ENCODE peak calls at places on chromosomes 3 and 15, in five cellular contexts. One of them, this sample, is unnamed.

GRCh38 chr15:38600241-38600640 is 35.6 kb upstream of the RASGRP1 start:
- DNase-seq in OCI-LY7: no peak
- DNase-seq in ovary: no peak
- DNase-seq in fibroblast of lung: no peak
- DNase-seq in hypothalamus: no peak
- DNase-seq in this sample: no peak

GRCh38 chr15:90706394-90707327 is 10.5 kb upstream of the BLM start:
- DNase-seq in OCI-LY7: no peak
- DNase-seq in ovary: no peak
- DNase-seq in fibroblast of lung: no peak
- DNase-seq in hypothalamus: no peak
- DNase-seq in this sample: no peak

GRCh38 chr15:24823473-24823872 is 131.3 kb upstream of the SNRPN start:
- DNase-seq in OCI-LY7: no peak
- DNase-seq in ovary: no peak
- DNase-seq in fibroblast of lung: no peak
- DNase-seq in hypothalamus: peak; percentile 69
- DNase-seq in this sample: peak; percentile 2

GRCh38 chr3:190809351-190809750 is 53.1 kb downstream of the GMNC start:
- DNase-seq in OCI-LY7: no peak
- DNase-seq in ovary: no peak
- DNase-seq in fibroblast of lung: no peak
- DNase-seq in hypothalamus: no peak
- DNase-seq in this sample: peak; percentile 76

GRCh38 chr3:59115355-59116136 is 65.7 kb upstream of the CFAP20DC start:
- DNase-seq in OCI-LY7: no peak
- DNase-seq in ovary: no peak
- DNase-seq in fibroblast of lung: no peak
- DNase-seq in hypothalamus: no peak
- DNase-seq in this sample: peak; percentile 66

GRCh38 chr15:99706557-99707303 is 26.5 kb downstream of the LYSMD4 start:
- DNase-seq in OCI-LY7: no peak
- DNase-seq in ovary: no peak
- DNase-seq in fibroblast of lung: no peak
- DNase-seq in hypothalamus: no peak
- DNase-seq in this sample: no peak

GRCh38 chr15:100918690-100919480 is at the start of gene LRRK1:
- DNase-seq in OCI-LY7: peak; percentile 70
- DNase-seq in ovary: peak; percentile 62
- DNase-seq in fibroblast of lung: peak; percentile 61
- DNase-seq in hypothalamus: no peak
- DNase-seq in this sample: peak; percentile 58

GRCh38 chr15:72098076-72098475 is 19.9 kb downstream of the MYO9A start:
- DNase-seq in OCI-LY7: no peak
- DNase-seq in ovary: no peak
- DNase-seq in fibroblast of lung: peak; percentile 54
- DNase-seq in hypothalamus: no peak
- DNase-seq in this sample: no peak

GRCh38 chr3:62355703-62356102 is 17.6 kb downstream of the FEZF2 start:
- DNase-seq in OCI-LY7: no peak
- DNase-seq in ovary: no peak
- DNase-seq in fibroblast of lung: no peak
- DNase-seq in hypothalamus: no peak
- DNase-seq in this sample: no peak

GRCh38 chr15:62391565-62392262 is 226.6 kb upstream of the C2CD4B start:
- DNase-seq in OCI-LY7: peak; percentile 5
- DNase-seq in ovary: peak; percentile 71
- DNase-seq in fibroblast of lung: peak; percentile 62
- DNase-seq in hypothalamus: peak; percentile 47
- DNase-seq in this sample: no peak

GRCh38 chr3:194806991-194807685 is 121.5 kb downstream of the FAM43A start:
- DNase-seq in OCI-LY7: no peak
- DNase-seq in ovary: no peak
- DNase-seq in fibroblast of lung: peak; percentile 24
- DNase-seq in hypothalamus: no peak
- DNase-seq in this sample: peak; percentile 61

GRCh38 chr15:91067026-91067425 is 33.0 kb upstream of the SV2B start:
- DNase-seq in OCI-LY7: no peak
- DNase-seq in ovary: no peak
- DNase-seq in fibroblast of lung: peak; percentile 3
- DNase-seq in hypothalamus: no peak
- DNase-seq in this sample: peak; percentile 93

GRCh38 chr3:107241217-107241616 is 136.0 kb upstream of the CCDC54 start:
- DNase-seq in OCI-LY7: peak; percentile 59
- DNase-seq in ovary: peak; percentile 49
- DNase-seq in fibroblast of lung: peak; percentile 21
- DNase-seq in hypothalamus: no peak
- DNase-seq in this sample: peak; percentile 44

GRCh38 chr15:73357999-73358665 is 10.6 kb downstream of the HCN4 start:
- DNase-seq in OCI-LY7: no peak
- DNase-seq in ovary: no peak
- DNase-seq in fibroblast of lung: no peak
- DNase-seq in hypothalamus: no peak
- DNase-seq in this sample: no peak

GRCh38 chr3:3296858-3297430 is 117.5 kb upstream of the CRBN start:
- DNase-seq in OCI-LY7: no peak
- DNase-seq in ovary: no peak
- DNase-seq in fibroblast of lung: no peak
- DNase-seq in hypothalamus: no peak
- DNase-seq in this sample: no peak

GRCh38 chr15:53917109-53917508 is 61.1 kb upstream of the UNC13C start:
- DNase-seq in OCI-LY7: no peak
- DNase-seq in ovary: no peak
- DNase-seq in fibroblast of lung: no peak
- DNase-seq in hypothalamus: no peak
- DNase-seq in this sample: peak; percentile 39

GRCh38 chr3:57696861-57697321 is 4.0 kb upstream of the DENND6A start:
- DNase-seq in OCI-LY7: no peak
- DNase-seq in ovary: no peak
- DNase-seq in fibroblast of lung: peak; percentile 43
- DNase-seq in hypothalamus: no peak
- DNase-seq in this sample: peak; percentile 99

GRCh38 chr15:81293728-81294500 is 30.0 kb downstream of the STARD5 start:
- DNase-seq in OCI-LY7: peak; percentile 95
- DNase-seq in ovary: no peak
- DNase-seq in fibroblast of lung: no peak
- DNase-seq in hypothalamus: no peak
- DNase-seq in this sample: no peak

GRCh38 chr3:127456471-127457093 is 134.0 kb downstream of the TPRA1 start:
- DNase-seq in OCI-LY7: no peak
- DNase-seq in ovary: peak; percentile 34
- DNase-seq in fibroblast of lung: peak; percentile 72
- DNase-seq in hypothalamus: no peak
- DNase-seq in this sample: peak; percentile 88

GRCh38 chr3:191557322-191557721 is 96.4 kb downstream of the PYDC2 start:
- DNase-seq in OCI-LY7: no peak
- DNase-seq in ovary: no peak
- DNase-seq in fibroblast of lung: no peak
- DNase-seq in hypothalamus: no peak
- DNase-seq in this sample: no peak

GRCh38 chr15:72503147-72503546 is 29.0 kb downstream of the ARIH1 start:
- DNase-seq in OCI-LY7: no peak
- DNase-seq in ovary: no peak
- DNase-seq in fibroblast of lung: peak; percentile 20
- DNase-seq in hypothalamus: no peak
- DNase-seq in this sample: no peak

GRCh38 chr15:95944856-95945255 is 385.6 kb upstream of the NR2F2 start:
- DNase-seq in OCI-LY7: no peak
- DNase-seq in ovary: no peak
- DNase-seq in fibroblast of lung: no peak
- DNase-seq in hypothalamus: no peak
- DNase-seq in this sample: no peak

GRCh38 chr3:43455233-43455632 is 166.6 kb downstream of the ANO10 start:
- DNase-seq in OCI-LY7: no peak
- DNase-seq in ovary: no peak
- DNase-seq in fibroblast of lung: peak; percentile 80
- DNase-seq in hypothalamus: no peak
- DNase-seq in this sample: peak; percentile 84

GRCh38 chr3:134563614-134564013 is 77.8 kb downstream of the CEP63 start:
- DNase-seq in OCI-LY7: no peak
- DNase-seq in ovary: no peak
- DNase-seq in fibroblast of lung: no peak
- DNase-seq in hypothalamus: no peak
- DNase-seq in this sample: peak; percentile 85

GRCh38 chr3:8421711-8422110 is 79.9 kb upstream of the LMCD1 start:
- DNase-seq in OCI-LY7: no peak
- DNase-seq in ovary: no peak
- DNase-seq in fibroblast of lung: no peak
- DNase-seq in hypothalamus: no peak
- DNase-seq in this sample: no peak

GRCh38 chr3:50617096-50617791 is at the start of gene MAPKAPK3:
- DNase-seq in OCI-LY7: peak; percentile 47
- DNase-seq in ovary: peak; percentile 73
- DNase-seq in fibroblast of lung: no peak
- DNase-seq in hypothalamus: no peak
- DNase-seq in this sample: no peak

GRCh38 chr3:87199621-87200020 is 27.5 kb upstream of the CHMP2B start:
- DNase-seq in OCI-LY7: no peak
- DNase-seq in ovary: no peak
- DNase-seq in fibroblast of lung: no peak
- DNase-seq in hypothalamus: no peak
- DNase-seq in this sample: no peak

GRCh38 chr3:50318615-50319014 is 3.9 kb downstream of the HYAL2 start:
- DNase-seq in OCI-LY7: no peak
- DNase-seq in ovary: no peak
- DNase-seq in fibroblast of lung: no peak
- DNase-seq in hypothalamus: no peak
- DNase-seq in this sample: no peak

GRCh38 chr15:45829336-45830153 is 194.7 kb downstream of the SQOR start:
- DNase-seq in OCI-LY7: no peak
- DNase-seq in ovary: no peak
- DNase-seq in fibroblast of lung: no peak
- DNase-seq in hypothalamus: no peak
- DNase-seq in this sample: no peak

GRCh38 chr15:56758770-56759449 is 25.6 kb upstream of the ZNF280D start:
- DNase-seq in OCI-LY7: no peak
- DNase-seq in ovary: no peak
- DNase-seq in fibroblast of lung: peak; percentile 91
- DNase-seq in hypothalamus: no peak
- DNase-seq in this sample: peak; percentile 81

GRCh38 chr3:42673082-42673481 is 12.3 kb upstream of the KLHL40 start:
- DNase-seq in OCI-LY7: no peak
- DNase-seq in ovary: no peak
- DNase-seq in fibroblast of lung: no peak
- DNase-seq in hypothalamus: no peak
- DNase-seq in this sample: no peak